ENCODE peak calls at places on chromosomes 7 and 10, in four cellular contexts. C is dorsolateral prefrontal cortex; Y is activated CD8-positive, alpha-beta memory T cell treated with anti-CD3 and anti-CD28 coated beads, Interleukin-2, amount 50 U/mL, for 48 hours; Z is H9. R is an unnamed sample.

GRCh38 chr7:36048141-36048901 is 104.7 kb upstream of the EEPD1 start:
- DNase-seq in Y (no peak), C (no peak), Z (no peak), R (no peak)

GRCh38 chr10:30182191-30183075 is 123.0 kb upstream of the JCAD start:
- DNase-seq in C (no peak), Y (no peak), Z (no peak), R (no peak)

GRCh38 chr10:78623577-78624215 is 445.1 kb upstream of the ZMIZ1 start:
- DNase-seq in C (no peak), Y (no peak), Z (no peak), R (no peak)

GRCh38 chr10:84499846-84500245 is 171.5 kb downstream of the CCSER2 start:
- DNase-seq in Z (peak), Y (no peak), C (no peak), R (peak)

GRCh38 chr10:130635528-130635927 is 499.3 kb downstream of the GLRX3 start:
- DNase-seq in Y (no peak), Z (no peak), C (no peak), R (no peak)

GRCh38 chr10:99461230-99461629 is 30.8 kb upstream of the GOT1 start:
- DNase-seq in Y (no peak), Z (no peak), C (no peak), R (no peak)

GRCh38 chr7:26857534-26858228 is 6.7 kb downstream of the SKAP2 start:
- DNase-seq in Z (peak), C (no peak), Y (no peak), R (no peak)

GRCh38 chr10:13803566-13804554 is 217.1 kb downstream of the PRPF18 start:
- DNase-seq in Y (no peak), C (no peak), Z (no peak), R (no peak)

GRCh38 chr7:25167262-25167843 is 42.3 kb upstream of the CYCS start:
- DNase-seq in C (no peak), Z (no peak), Y (no peak), R (no peak)

GRCh38 chr7:94908204-94909022 is 1.0 kb downstream of the PPP1R9A start:
- DNase-seq in Z (peak), C (peak), Y (no peak), R (peak)

GRCh38 chr7:29288534-29289091 is 94.0 kb downstream of the CHN2 start:
- DNase-seq in C (no peak), Y (no peak), Z (no peak), R (no peak)

GRCh38 chr7:25009271-25009670 is 29.3 kb upstream of the OSBPL3 start:
- DNase-seq in Z (no peak), Y (no peak), C (no peak), R (no peak)

GRCh38 chr10:116850058-116850611 is 836 bp downstream of the ENO4 start:
- DNase-seq in C (no peak), Y (no peak), Z (no peak), R (no peak)

GRCh38 chr7:97019710-97020109 is 4.9 kb downstream of the DLX5 start:
- DNase-seq in Z (no peak), C (no peak), Y (no peak), R (no peak)

GRCh38 chr7:154373951-154374350 is 321.8 kb downstream of the DPP6 start:
- DNase-seq in C (no peak), Z (no peak), Y (no peak), R (no peak)

GRCh38 chr10:100917071-100917470 is 4.3 kb downstream of the SLF2 start:
- DNase-seq in C (no peak), Z (no peak), Y (no peak), R (no peak)

GRCh38 chr7:80374321-80374720 is 137.5 kb downstream of the GNAT3 start:
- DNase-seq in Y (no peak), Z (no peak), C (no peak), R (no peak)

GRCh38 chr10:62183857-62184805 is 84.5 kb downstream of the RTKN2 start:
- DNase-seq in C (no peak), Z (no peak), Y (no peak), R (no peak)

GRCh38 chr7:143002856-143003255 is 24.1 kb downstream of the OR9A2 start:
- DNase-seq in Y (no peak), Z (no peak), C (no peak), R (no peak)

GRCh38 chr10:42974693-42975002 is 102.2 kb upstream of the RET start:
- DNase-seq in Z (no peak), C (peak), Y (no peak), R (no peak)

GRCh38 chr7:41911792-41912191 is 208.9 kb upstream of the INHBA start:
- DNase-seq in C (no peak), Y (no peak), Z (no peak), R (no peak)

R was measured in iPS DF 19.7.